ENCODE peak calls at places on chromosomes 3 and 15, in five cellular contexts. U, R, X, M and Z are unnamed samples.

GRCh38 chr3:126490619-126491018 is 14.9 kb upstream of the ZXDC start:
- DNase-seq in M (no peak), U (no peak), R (no peak), X (peak; percentile 50), Z (no peak)

GRCh38 chr3:25594007-25594502 is 70.7 kb downstream of the TOP2B start:
- DNase-seq in R (peak; percentile 78), X (peak; percentile 55), U (no peak), M (peak; percentile 92), Z (no peak)

GRCh38 chr3:135970500-135971116 is 5.1 kb downstream of the PPP2R3A start:
- DNase-seq in U (no peak), X (no peak), R (peak; percentile 58), M (no peak), Z (no peak)

GRCh38 chr3:101244212-101244575 is 76.2 kb downstream of the IMPG2 start:
- DNase-seq in X (no peak), M (no peak), U (no peak), R (no peak), Z (no peak)

GRCh38 chr3:127699098-127699945 is 26.6 kb downstream of the ABTB1 start:
- DNase-seq in M (peak; percentile 79), U (peak; percentile 16), R (peak; percentile 30), X (no peak), Z (peak; percentile 17)

GRCh38 chr15:101410612-101411011 is 78.9 kb downstream of the PCSK6 start:
- DNase-seq in M (no peak), X (no peak), R (no peak), U (peak; percentile 9), Z (no peak)

GRCh38 chr15:70127288-70127746 is 29.6 kb upstream of the TLE3 start:
- DNase-seq in M (no peak), R (peak; percentile 49), U (peak; percentile 55), X (no peak), Z (no peak)

GRCh38 chr3:14532691-14533456 is 7.3 kb downstream of the GRIP2 start:
- DNase-seq in R (peak; percentile 60), U (no peak), M (no peak), X (peak; percentile 52), Z (no peak)

GRCh38 chr3:170799009-170799408 is 71.0 kb downstream of the RPL22L1 start:
- DNase-seq in X (no peak), M (no peak), R (no peak), U (no peak), Z (no peak)

GRCh38 chr3:108125550-108126071 is 34.8 kb upstream of the CD47 start:
- DNase-seq in U (no peak), R (no peak), M (no peak), X (peak; percentile 5), Z (no peak)

GRCh38 chr3:186162221-186162620 is 53.3 kb upstream of the ETV5 start:
- DNase-seq in X (no peak), U (no peak), M (peak; percentile 2), R (no peak), Z (no peak)

GRCh38 chr3:125461896-125462295 is 58.1 kb downstream of the SNX4 start:
- DNase-seq in M (no peak), U (no peak), X (no peak), R (no peak), Z (no peak)

GRCh38 chr15:76448755-76449154 is 112.2 kb downstream of the ISL2 start:
- DNase-seq in U (no peak), R (no peak), M (no peak), X (no peak), Z (no peak)

GRCh38 chr3:27105904-27106303 is 263.3 kb downstream of the NEK10 start:
- DNase-seq in U (no peak), X (peak; percentile 45), M (no peak), R (peak; percentile 29), Z (no peak)

GRCh38 chr3:69934398-69934797 is 65.1 kb upstream of the SAMMSON start:
- DNase-seq in R (no peak), M (no peak), X (no peak), U (no peak), Z (no peak)

GRCh38 chr3:140251678-140252077 is 316.7 kb downstream of the CLSTN2 start:
- DNase-seq in M (no peak), R (no peak), U (no peak), X (peak; percentile 63), Z (no peak)

GRCh38 chr15:80160570-80161156 is 7.9 kb downstream of the FAH start:
- DNase-seq in U (peak; percentile 43), X (no peak), R (peak; percentile 86), M (peak; percentile 93), Z (no peak)

GRCh38 chr3:119443179-119443578 is 20.2 kb downstream of the TMEM39A start:
- DNase-seq in M (no peak), X (no peak), R (no peak), U (no peak), Z (no peak)

GRCh38 chr3:159828542-159828943 is 160.1 kb upstream of the IL12A start:
- DNase-seq in M (peak; percentile 85), R (peak; percentile 69), X (peak; percentile 58), U (no peak), Z (no peak)

GRCh38 chr15:65183847-65184159 is 1.3 kb downstream of the CLPX start:
- DNase-seq in R (no peak), U (no peak), X (no peak), M (no peak), Z (no peak)

GRCh38 chr3:72310028-72310987 is 525.4 kb upstream of the PROK2 start:
- DNase-seq in M (peak; percentile 76), U (peak; percentile 45), X (no peak), R (peak; percentile 31), Z (no peak)

GRCh38 chr3:149538371-149538770 is 63.9 kb downstream of the TM4SF4 start:
- DNase-seq in M (no peak), R (no peak), X (no peak), U (no peak), Z (no peak)

GRCh38 chr15:73331501-73331900 is 37.3 kb downstream of the HCN4 start:
- DNase-seq in X (no peak), R (no peak), M (no peak), U (no peak), Z (no peak)

DNA sequence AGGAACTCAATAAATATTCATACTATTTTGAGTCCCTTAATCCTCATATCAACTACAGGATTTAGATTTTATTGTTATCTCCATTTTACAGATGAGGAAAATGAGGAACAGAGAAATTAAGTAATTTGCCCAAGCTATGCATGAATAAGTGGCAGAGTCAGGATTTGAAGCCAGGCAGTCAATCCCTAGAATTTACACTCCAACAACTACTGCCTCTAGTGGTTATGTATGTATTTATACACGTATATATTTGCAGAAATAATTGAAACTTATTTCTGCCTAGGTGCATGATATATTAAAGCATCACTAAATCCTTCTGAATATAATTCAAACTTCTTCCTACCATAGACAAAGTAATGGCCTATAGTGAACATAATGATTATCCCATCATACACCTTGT is 137.4 kb downstream of the SERPINI1 start:
- DNase-seq in R (peak; percentile 33), M (no peak), X (no peak), U (no peak), Z (no peak)
- TF ChIP-seq CTCF in R (peak; percentile 69), M (peak; percentile 30), X (peak; percentile 35), U (peak; percentile 14), Z (no peak)

DNA sequence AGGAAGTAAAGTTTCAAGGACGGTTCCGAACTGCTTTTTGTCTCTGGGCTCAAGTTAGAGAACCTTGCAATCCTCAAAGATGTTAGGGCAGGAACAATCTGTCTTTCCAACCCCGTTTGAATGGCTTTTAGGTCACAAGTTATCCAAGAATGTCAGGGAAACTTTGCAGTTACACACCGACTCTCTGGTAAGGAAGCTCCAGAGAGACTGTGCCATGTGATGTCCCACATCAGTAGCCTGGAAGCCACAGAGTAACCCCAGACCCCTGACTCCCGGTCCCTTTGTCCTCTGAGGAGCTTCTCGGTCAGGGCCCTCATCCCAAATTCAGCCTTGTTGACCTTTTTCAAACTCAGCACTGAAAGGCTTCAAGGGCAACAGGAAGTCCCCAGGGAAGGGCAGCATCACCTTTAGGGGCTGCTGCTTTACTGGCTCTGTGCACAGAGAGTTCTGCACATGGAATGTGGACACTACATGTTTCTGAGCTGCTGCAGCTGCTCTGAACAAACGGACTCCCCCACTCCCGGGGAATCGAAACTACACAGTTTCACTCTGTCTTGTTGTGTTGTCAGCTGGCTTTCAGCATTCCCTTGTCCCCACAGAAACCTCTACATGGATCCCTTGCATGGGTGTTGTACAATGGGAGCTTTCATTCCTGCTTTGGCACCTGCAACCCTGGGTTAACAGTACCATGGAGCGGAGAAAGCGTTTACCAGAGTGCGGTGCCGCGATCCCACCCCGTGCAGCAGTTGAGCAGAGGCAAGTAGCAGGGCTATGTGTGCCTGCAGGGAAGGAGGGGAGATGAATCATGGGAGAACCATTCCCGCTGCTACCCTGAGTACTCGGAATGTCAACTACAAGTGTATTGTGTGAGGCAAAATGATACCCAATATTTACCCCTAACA is 408.2 kb upstream of the THBS1 start:
- DNase-seq in M (peak; percentile 73), U (peak; percentile 15), X (peak; percentile 12), R (no peak), Z (peak; percentile 50)
- H3K36me3 ChIP-seq in M (no peaks in the 10 kb centered on the region), U (no peaks in the 10 kb centered on the region), X (no peaks in the 10 kb centered on the region), R (no peaks in the 10 kb centered on the region), Z (no peaks in the 10 kb centered on the region)

DNA sequence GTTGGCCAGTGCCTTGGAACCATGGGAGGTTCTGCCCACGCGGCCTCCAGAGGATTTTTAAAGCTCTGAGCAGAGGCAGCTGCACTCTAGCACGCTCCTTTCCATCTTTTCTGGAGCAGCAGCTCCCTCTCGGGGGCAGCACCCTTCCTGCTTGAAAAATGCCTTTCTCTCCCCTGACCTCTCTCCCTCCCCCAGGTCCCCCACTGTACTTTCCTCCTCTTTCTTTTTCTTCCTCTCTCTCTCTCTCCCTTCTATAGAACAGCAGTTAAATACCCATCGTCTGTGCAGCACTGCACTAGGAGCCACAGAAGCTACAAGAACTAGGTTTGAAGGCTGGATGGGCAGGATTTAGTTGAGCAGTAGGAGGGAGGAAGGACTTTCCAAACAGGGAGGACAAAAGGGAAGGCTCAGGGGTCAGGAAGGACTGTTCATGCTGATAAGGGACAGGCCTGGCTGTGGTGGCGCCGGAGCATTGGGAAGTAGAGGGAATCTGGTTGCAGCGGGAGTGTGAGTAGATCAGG is 4.4 kb downstream of the ALPK3 start:
- DNase-seq in M (no peak), U (no peak), R (no peak), X (no peak), Z (peak; percentile 61)
- TF ChIP-seq CTCF in M (no peak), U (peak; percentile 25), R (no peak), X (no peak), Z (no peak)

DNA sequence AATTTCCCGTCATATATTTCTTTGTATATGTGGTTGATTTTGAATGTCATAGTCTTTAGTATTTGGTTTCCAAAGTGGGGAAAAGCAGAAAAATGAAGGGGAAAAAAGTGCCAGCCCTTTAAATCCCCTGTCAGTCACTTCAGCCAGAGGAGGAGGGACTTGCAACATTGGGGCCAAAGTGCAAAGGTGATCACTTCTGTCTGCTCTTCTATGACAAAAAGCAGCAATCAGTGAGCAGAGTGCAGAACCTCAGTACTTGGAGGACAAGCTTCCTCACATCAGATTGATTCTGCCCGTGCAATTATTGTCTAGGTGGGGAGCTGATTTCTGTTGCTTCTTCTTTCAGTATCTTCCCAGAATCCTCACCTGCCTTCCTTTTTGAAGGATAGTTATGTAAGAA is 60.0 kb downstream of the STT3B start:
- DNase-seq in R (no peak), U (no peak), M (no peak), X (no peak), Z (no peak)
- H3K36me3 ChIP-seq in R (peaks cover 42% of the 10 kb centered on the region), U (peaks cover 51% of the 10 kb centered on the region), M (no peaks in the 10 kb centered on the region), X (peaks cover 23% of the 10 kb centered on the region), Z (no peaks in the 10 kb centered on the region)

DNA sequence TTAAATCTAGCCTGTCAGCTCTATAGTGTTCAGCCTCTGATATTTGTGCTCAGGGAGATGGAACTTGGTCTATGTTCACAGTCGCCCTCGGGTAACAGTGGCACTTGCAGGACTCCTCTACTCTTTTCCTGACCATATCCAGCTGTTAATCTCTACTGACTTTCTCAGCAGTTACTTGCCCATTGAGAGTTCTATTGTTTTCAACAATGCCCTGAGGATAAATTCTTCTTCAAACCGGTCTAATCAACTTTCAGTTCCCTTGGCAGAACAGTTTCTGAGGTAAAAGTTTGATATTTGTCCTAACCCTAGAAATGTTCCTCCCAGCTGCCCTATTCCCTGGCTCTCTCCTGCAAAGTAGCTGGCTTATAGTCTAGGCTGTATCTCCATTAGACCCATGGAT is 15.3 kb upstream of the PLAAT1 start:
- DNase-seq in M (no peak), U (no peak), R (no peak), X (no peak), Z (no peak)
- TF ChIP-seq CTCF in M (no peak), U (no peak), R (no peak), X (no peak), Z (no peak)